ENCODE peak calls at places on chromosomes 12 and 14, in five cellular contexts. One of them, this sample, is unnamed.

GRCh38 chr12:22018860-22019259 is 27.2 kb upstream of the CMAS start:
- DNase-seq in pancreas: no peak
- DNase-seq in esophagus squamous epithelium: no peak
- DNase-seq in AG09309: no peak
- DNase-seq in A549: peak; percentile 15
- DNase-seq in this sample: no peak

GRCh38 chr12:46358791-46359666 is 13.5 kb downstream of the SLC38A2 start:
- DNase-seq in pancreas: no peak
- DNase-seq in esophagus squamous epithelium: no peak
- DNase-seq in AG09309: no peak
- DNase-seq in A549: no peak
- DNase-seq in this sample: no peak

GRCh38 chr14:22556990-22557623 is 31.9 kb downstream of the DAD1 start:
- DNase-seq in esophagus squamous epithelium: no peak
- DNase-seq in A549: peak; percentile 77
- DNase-seq in AG09309: no peak
- DNase-seq in pancreas: peak; percentile 74
- DNase-seq in this sample: peak; percentile 88

GRCh38 chr14:55099741-55100140 is 29.3 kb upstream of the LGALS3 start:
- DNase-seq in AG09309: no peak
- DNase-seq in pancreas: no peak
- DNase-seq in A549: no peak
- DNase-seq in esophagus squamous epithelium: no peak
- DNase-seq in this sample: no peak

GRCh38 chr12:116609715-116610114 is 50.5 kb downstream of the MAP1LC3B2 start:
- DNase-seq in pancreas: no peak
- DNase-seq in esophagus squamous epithelium: no peak
- DNase-seq in AG09309: no peak
- DNase-seq in A549: peak; percentile 56
- DNase-seq in this sample: no peak

GRCh38 chr14:99564256-99564902 is 39.6 kb downstream of the CCDC85C start:
- DNase-seq in AG09309: no peak
- DNase-seq in pancreas: peak; percentile 57
- DNase-seq in esophagus squamous epithelium: no peak
- DNase-seq in A549: peak; percentile 44
- DNase-seq in this sample: no peak

GRCh38 chr14:78633747-78634146 is 463.6 kb downstream of the NRXN3 start:
- DNase-seq in AG09309: no peak
- DNase-seq in pancreas: no peak
- DNase-seq in esophagus squamous epithelium: no peak
- DNase-seq in A549: no peak
- DNase-seq in this sample: no peak

GRCh38 chr14:94570440-94570839 is 9.2 kb downstream of the SERPINA4 start:
- DNase-seq in pancreas: peak; percentile 1
- DNase-seq in A549: no peak
- DNase-seq in AG09309: no peak
- DNase-seq in esophagus squamous epithelium: no peak
- DNase-seq in this sample: no peak

GRCh38 chr12:128810182-128811127 is 13.3 kb downstream of the SLC15A4 start:
- DNase-seq in A549: no peak
- DNase-seq in AG09309: no peak
- DNase-seq in esophagus squamous epithelium: no peak
- DNase-seq in pancreas: no peak
- DNase-seq in this sample: peak; percentile 55
- H3K4me3 ChIP-seq in A549: no peak overlapping the region
- H3K4me3 ChIP-seq in AG09309: no peak overlapping the region
- H3K4me3 ChIP-seq in esophagus squamous epithelium: no peak overlapping the region
- H3K4me3 ChIP-seq in pancreas: no peak overlapping the region
- H3K4me3 ChIP-seq in this sample: peak overlapping the region; percentile 40

GRCh38 chr12:5902736-5903135 is 42.3 kb downstream of the ANO2 start:
- DNase-seq in pancreas: no peak
- DNase-seq in A549: no peak
- DNase-seq in esophagus squamous epithelium: no peak
- DNase-seq in AG09309: no peak
- DNase-seq in this sample: no peak
- H3K4me3 ChIP-seq in pancreas: no peak overlapping the region
- H3K4me3 ChIP-seq in A549: no peak overlapping the region
- H3K4me3 ChIP-seq in esophagus squamous epithelium: no peak overlapping the region
- H3K4me3 ChIP-seq in AG09309: no peak overlapping the region
- H3K4me3 ChIP-seq in this sample: no peak overlapping the region

DNA sequence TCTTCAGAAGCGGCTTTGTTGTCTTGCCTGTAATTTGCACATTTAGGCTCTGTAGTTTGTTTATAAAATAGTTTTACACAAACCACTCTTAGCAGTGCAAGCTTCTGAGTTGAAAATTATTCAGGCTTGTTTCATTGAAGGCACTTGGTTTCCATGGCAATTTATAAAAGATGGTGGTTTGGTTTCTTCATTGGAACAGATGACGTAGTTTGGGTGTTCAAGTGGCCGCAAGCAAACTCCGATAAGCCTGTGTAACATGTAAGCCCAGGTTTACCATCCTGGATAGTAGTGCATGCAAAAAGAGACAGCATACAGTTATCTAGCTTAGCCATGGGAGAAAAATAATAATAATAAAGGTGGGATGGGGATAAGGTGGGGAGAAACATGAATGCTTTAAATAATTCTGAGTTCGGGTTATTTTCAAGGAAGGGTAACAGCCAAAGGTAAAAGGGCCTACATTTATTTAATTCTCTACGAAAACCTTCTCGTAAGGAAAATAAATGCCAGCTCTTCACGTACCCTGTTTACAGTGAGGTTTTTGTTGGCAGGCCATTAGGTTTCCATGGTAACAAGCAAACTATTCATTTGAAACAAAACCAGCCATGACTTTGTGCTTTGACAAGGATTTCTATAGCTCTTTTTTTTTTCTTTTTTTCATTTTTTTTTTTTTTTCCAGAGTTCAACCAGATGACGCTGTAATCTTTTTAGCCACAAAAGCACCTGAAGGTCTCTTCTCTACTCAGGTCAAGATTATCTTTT is 189.6 kb upstream of the RPL10L start:
- DNase-seq in esophagus squamous epithelium: no peak
- DNase-seq in A549: peak; percentile 27
- DNase-seq in pancreas: no peak
- DNase-seq in AG09309: no peak
- DNase-seq in this sample: no peak
- H3K4me3 ChIP-seq in esophagus squamous epithelium: no peak overlapping the region
- H3K4me3 ChIP-seq in A549: no peak overlapping the region
- H3K4me3 ChIP-seq in pancreas: no peak overlapping the region
- H3K4me3 ChIP-seq in AG09309: no peak overlapping the region
- H3K4me3 ChIP-seq in this sample: no peak overlapping the region

GRCh38 chr12:40308851-40309420 is 84.1 kb downstream of the LRRK2 start:
- DNase-seq in esophagus squamous epithelium: no peak
- DNase-seq in pancreas: no peak
- DNase-seq in AG09309: no peak
- DNase-seq in A549: no peak
- DNase-seq in this sample: no peak
- H3K4me3 ChIP-seq in esophagus squamous epithelium: no peak overlapping the region
- H3K4me3 ChIP-seq in pancreas: no peak overlapping the region
- H3K4me3 ChIP-seq in AG09309: no peak overlapping the region
- H3K4me3 ChIP-seq in A549: no peak overlapping the region
- H3K4me3 ChIP-seq in this sample: no peak overlapping the region

GRCh38 chr12:19044430-19044829 is 85.1 kb upstream of the PLEKHA5 start:
- DNase-seq in esophagus squamous epithelium: no peak
- DNase-seq in A549: no peak
- DNase-seq in pancreas: no peak
- DNase-seq in AG09309: no peak
- DNase-seq in this sample: no peak
- H3K4me3 ChIP-seq in esophagus squamous epithelium: no peak overlapping the region
- H3K4me3 ChIP-seq in A549: no peak overlapping the region
- H3K4me3 ChIP-seq in pancreas: no peak overlapping the region
- H3K4me3 ChIP-seq in AG09309: no peak overlapping the region
- H3K4me3 ChIP-seq in this sample: no peak overlapping the region

GRCh38 chr14:60214003-60214402 is 35.0 kb upstream of the PPM1A start:
- DNase-seq in AG09309: no peak
- DNase-seq in pancreas: no peak
- DNase-seq in A549: no peak
- DNase-seq in esophagus squamous epithelium: no peak
- DNase-seq in this sample: no peak

GRCh38 chr14:60215520-60216195 is 33.4 kb upstream of the PPM1A start:
- DNase-seq in A549: no peak
- DNase-seq in AG09309: no peak
- DNase-seq in pancreas: no peak
- DNase-seq in esophagus squamous epithelium: no peak
- DNase-seq in this sample: no peak

GRCh38 chr14:60212503-60213371 is 36.3 kb upstream of the PPM1A start:
- DNase-seq in AG09309: no peak
- DNase-seq in pancreas: no peak
- DNase-seq in esophagus squamous epithelium: no peak
- DNase-seq in A549: no peak
- DNase-seq in this sample: no peak

GRCh38 chr14:60214415-60215126 is 34.5 kb upstream of the PPM1A start:
- DNase-seq in esophagus squamous epithelium: no peak
- DNase-seq in pancreas: no peak
- DNase-seq in A549: no peak
- DNase-seq in AG09309: no peak
- DNase-seq in this sample: no peak

GRCh38 chr14:60215127-60215444 is 33.9 kb upstream of the PPM1A start:
- DNase-seq in A549: no peak
- DNase-seq in esophagus squamous epithelium: no peak
- DNase-seq in AG09309: no peak
- DNase-seq in pancreas: no peak
- DNase-seq in this sample: no peak
- H3K4me3 ChIP-seq in A549: no peak overlapping the region
- H3K4me3 ChIP-seq in esophagus squamous epithelium: no peak overlapping the region
- H3K4me3 ChIP-seq in AG09309: no peak overlapping the region
- H3K4me3 ChIP-seq in pancreas: no peak overlapping the region
- H3K4me3 ChIP-seq in this sample: no peak overlapping the region

GRCh38 chr14:101459392-101459900 is 101.8 kb upstream of the DIO3 start:
- DNase-seq in pancreas: no peak
- DNase-seq in esophagus squamous epithelium: no peak
- DNase-seq in AG09309: no peak
- DNase-seq in A549: no peak
- DNase-seq in this sample: no peak
- H3K4me3 ChIP-seq in pancreas: no peak overlapping the region
- H3K4me3 ChIP-seq in esophagus squamous epithelium: peak overlapping the region; percentile 32
- H3K4me3 ChIP-seq in AG09309: no peak overlapping the region
- H3K4me3 ChIP-seq in A549: no peak overlapping the region
- H3K4me3 ChIP-seq in this sample: peak overlapping the region; percentile 4

DNA sequence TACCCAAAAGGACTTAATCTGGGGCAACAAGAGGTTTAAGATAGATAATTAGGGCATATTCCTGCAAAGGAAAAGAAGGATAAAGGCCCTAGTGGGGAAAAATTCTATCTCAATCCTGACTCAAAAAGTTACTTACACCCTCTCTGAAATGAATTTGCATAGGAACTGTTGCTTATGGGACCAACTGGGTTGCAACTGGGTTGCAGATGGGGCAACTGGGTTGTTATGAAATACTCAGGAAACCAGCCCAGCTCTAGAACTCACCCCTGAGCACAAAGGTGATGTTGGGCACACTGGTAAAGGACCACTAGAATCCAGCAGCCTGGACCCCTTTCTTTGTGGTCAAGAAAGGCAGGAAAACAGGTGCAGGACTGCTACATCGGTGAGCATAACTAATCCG is 17.2 kb upstream of the RILPL1 start:
- DNase-seq in pancreas: no peak
- DNase-seq in A549: no peak
- DNase-seq in esophagus squamous epithelium: no peak
- DNase-seq in AG09309: no peak
- DNase-seq in this sample: no peak
- H3K4me3 ChIP-seq in pancreas: no peak overlapping the region
- H3K4me3 ChIP-seq in A549: no peak overlapping the region
- H3K4me3 ChIP-seq in esophagus squamous epithelium: no peak overlapping the region
- H3K4me3 ChIP-seq in AG09309: no peak overlapping the region
- H3K4me3 ChIP-seq in this sample: no peak overlapping the region

This sample was measured in ascending aorta.